ENCODE peak calls at places on chromosomes 5 and 9, in eight cellular contexts. F, S, Z, O, T, V, D and A are unnamed samples.

GRCh38 chr9:82152181-82152580 is 163.6 kb downstream of the SPATA31D1 start:
- DNase-seq in F (no peak), D (no peak), T (no peak), V (no peak), S (no peak), O (no peak), Z (no peak), A (no peak)

GRCh38 chr5:160298189-160298588 is 14.2 kb downstream of the CCNJL start:
- DNase-seq in O (no peak), Z (no peak), V (no peak), T (no peak), S (no peak), F (peak), D (no peak), A (no peak)

GRCh38 chr5:61587120-61587519 is 255.1 kb downstream of the ZSWIM6 start:
- DNase-seq in S (no peak), F (no peak), Z (no peak), T (no peak), O (no peak), D (no peak), V (no peak), A (no peak)

GRCh38 chr5:159104058-159104651 is 4.4 kb upstream of the EBF1 start:
- DNase-seq in O (peak), F (peak), Z (no peak), S (peak), V (no peak), D (no peak), T (no peak), A (no peak)

GRCh38 chr5:136457390-136458094 is 92.2 kb upstream of the TRPC7 start:
- DNase-seq in D (no peak), O (peak), F (no peak), V (no peak), S (no peak), Z (no peak), T (no peak), A (no peak)

GRCh38 chr5:169914766-169915165 is 65.5 kb downstream of the INSYN2B start:
- DNase-seq in F (peak), T (no peak), S (no peak), O (peak), Z (no peak), D (no peak), V (no peak), A (no peak)

GRCh38 chr5:63398346-63398745 is 563.9 kb downstream of the HTR1A start:
- DNase-seq in S (no peak), V (no peak), Z (no peak), F (no peak), T (no peak), O (no peak), D (no peak), A (no peak)

GRCh38 chr9:98502976-98503325 is 205.8 kb downstream of the GABBR2 start:
- DNase-seq in O (peak), S (no peak), D (no peak), Z (no peak), V (no peak), F (no peak), T (no peak), A (no peak)

GRCh38 chr5:170757182-170757601 is 26.3 kb upstream of the GABRP start:
- DNase-seq in V (no peak), T (no peak), O (no peak), F (no peak), S (peak), Z (no peak), D (no peak), A (no peak)

GRCh38 chr5:142006363-142007236 is 6.2 kb downstream of the GNPDA1 start:
- DNase-seq in Z (no peak), D (no peak), T (no peak), F (no peak), V (no peak), S (no peak), O (no peak), A (no peak)

GRCh38 chr5:146076028-146076427 is 29.3 kb downstream of the PLAC8L1 start:
- DNase-seq in V (peak), O (no peak), T (no peak), S (no peak), D (no peak), F (no peak), Z (no peak), A (no peak)

GRCh38 chr5:115470921-115471320 is 73.7 kb downstream of the FEM1C start:
- DNase-seq in S (no peak), D (no peak), O (no peak), Z (no peak), T (no peak), V (no peak), F (no peak), A (no peak)

GRCh38 chr5:175836741-175837729 is 34.3 kb upstream of the CPLX2 start:
- DNase-seq in V (no peak), Z (no peak), S (no peak), F (no peak), T (no peak), D (no peak), O (no peak), A (no peak)

GRCh38 chr5:71882826-71883744 is 164.0 kb downstream of the CARTPT start:
- DNase-seq in O (no peak), S (no peak), F (no peak), D (no peak), V (no peak), Z (no peak), T (peak), A (no peak)

GRCh38 chr5:178404987-178405386 is 172.4 kb upstream of the PHYKPL start:
- DNase-seq in V (no peak), D (no peak), F (no peak), O (no peak), S (no peak), T (no peak), Z (no peak), A (no peak)

GRCh38 chr9:113485761-113486115 is 22.2 kb downstream of the RGS3 start:
- DNase-seq in Z (no peak), V (no peak), S (no peak), O (no peak), T (no peak), D (no peak), F (peak), A (no peak)

GRCh38 chr5:137954131-137954879 is 65.0 kb downstream of the PKD2L2 start:
- DNase-seq in Z (no peak), O (peak), S (peak), T (peak), D (no peak), V (peak), F (no peak), A (no peak)

GRCh38 chr9:107020040-107020530 is 157.1 kb downstream of the ZNF462 start:
- DNase-seq in D (no peak), F (no peak), O (no peak), T (peak), S (no peak), V (no peak), Z (no peak), A (no peak)

GRCh38 chr5:82360043-82360442 is 81.9 kb upstream of the RPS23 start:
- DNase-seq in Z (no peak), V (no peak), O (no peak), D (no peak), S (no peak), F (no peak), T (no peak), A (no peak)

GRCh38 chr5:112401924-112402323 is 17.2 kb downstream of the EPB41L4A start:
- DNase-seq in Z (no peak), D (no peak), S (no peak), F (no peak), T (no peak), V (no peak), O (no peak), A (no peak)

GRCh38 chr5:168291281-168291960 is at the start of gene WWC1:
- DNase-seq in T (peak), Z (no peak), V (peak), S (peak), F (no peak), D (peak), O (peak), A (peak)

GRCh38 chr9:134694714-134695113 is 53.1 kb downstream of the COL5A1 start:
- DNase-seq in D (no peak), S (no peak), V (no peak), F (no peak), O (no peak), T (no peak), Z (no peak), A (no peak)

GRCh38 chr5:107466233-107466769 is 204.4 kb downstream of the EFNA5 start:
- DNase-seq in D (no peak), T (peak), S (peak), V (no peak), Z (no peak), O (no peak), F (no peak), A (no peak)

GRCh38 chr5:43036856-43037711 is 3.0 kb downstream of the ANXA2R start:
- DNase-seq in D (no peak), S (no peak), T (no peak), O (no peak), V (peak), Z (no peak), F (peak), A (no peak)

GRCh38 chr5:174504266-174504726 is 220.1 kb upstream of the MSX2 start:
- DNase-seq in V (no peak), T (peak), D (no peak), O (no peak), F (no peak), Z (no peak), S (no peak), A (no peak)

GRCh38 chr5:139812323-139812722 is 16.7 kb downstream of the PSD2 start:
- DNase-seq in S (no peak), V (no peak), O (no peak), Z (no peak), D (no peak), F (no peak), T (no peak), A (no peak)

GRCh38 chr5:32202394-32202793 is 28.3 kb upstream of the GOLPH3 start:
- DNase-seq in T (no peak), D (no peak), O (no peak), V (no peak), S (no peak), F (no peak), Z (no peak), A (no peak)

GRCh38 chr5:130978475-130978874 is 186.6 kb downstream of the HINT1 start:
- DNase-seq in S (no peak), Z (no peak), D (no peak), F (no peak), T (no peak), V (no peak), O (no peak), A (no peak)

GRCh38 chr5:172491481-172491880 is 37.2 kb upstream of the SH3PXD2B start:
- DNase-seq in Z (no peak), D (no peak), V (peak), F (peak), O (no peak), T (no peak), S (no peak), A (no peak)

GRCh38 chr5:128665747-128666355 is 127.8 kb upstream of the FBN2 start:
- DNase-seq in O (no peak), T (no peak), V (no peak), D (no peak), F (no peak), S (no peak), Z (no peak), A (no peak)

DNA sequence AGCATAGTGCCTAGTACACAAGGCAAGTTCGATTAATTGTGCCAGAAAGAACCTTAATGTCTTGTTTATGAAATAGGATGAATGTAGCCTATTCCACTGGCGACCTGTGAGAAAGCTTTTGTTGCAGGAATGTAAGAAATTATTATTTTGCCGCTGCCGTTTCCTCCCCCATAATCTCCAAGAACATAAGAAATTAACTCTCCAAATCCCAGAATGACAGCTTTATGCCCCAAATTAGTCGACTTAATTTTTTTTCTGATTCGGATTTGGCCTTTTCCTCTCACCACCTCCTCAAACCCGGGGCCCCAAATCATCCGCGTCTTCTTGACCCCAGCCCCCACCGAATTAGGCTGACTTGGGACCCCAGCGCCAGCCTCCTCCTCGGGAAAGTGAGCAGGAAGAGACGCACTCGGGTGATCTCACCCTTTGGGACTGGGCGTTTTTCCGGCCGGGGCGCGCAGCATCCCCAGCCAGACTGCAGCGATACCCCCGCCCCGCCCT is 685 bp upstream of the SPTAN1 start:
- DNase-seq in F (no peak), S (no peak), V (no peak), Z (no peak), O (peak), T (no peak), D (no peak), A (no peak)
- TF ChIP-seq POLR2A in F (no peak), S (no peak), V (no peak), Z (peak), O (peak), T (no peak), D (peak), A (no peak)

GRCh38 chr9:32385885-32386283 is 1.4 kb downstream of the ACO1 start:
- DNase-seq in Z (no peak), S (no peak), V (no peak), O (no peak), T (no peak), F (no peak), D (no peak), A (no peak)

GRCh38 chr9:32382582-32383320 is 1.7 kb upstream of the ACO1 start:
- DNase-seq in O (no peak), D (no peak), S (no peak), Z (no peak), F (no peak), T (no peak), V (no peak), A (no peak)

GRCh38 chr9:32384002-32384363 is 460 bp upstream of the ACO1 start:
- DNase-seq in O (no peak), V (no peak), F (no peak), S (no peak), D (no peak), Z (no peak), T (no peak), A (no peak)

GRCh38 chr9:32385135-32385884 is 867 bp downstream of the ACO1 start:
- DNase-seq in S (peak), D (no peak), Z (no peak), O (no peak), T (no peak), V (no peak), F (no peak), A (no peak)

DNA sequence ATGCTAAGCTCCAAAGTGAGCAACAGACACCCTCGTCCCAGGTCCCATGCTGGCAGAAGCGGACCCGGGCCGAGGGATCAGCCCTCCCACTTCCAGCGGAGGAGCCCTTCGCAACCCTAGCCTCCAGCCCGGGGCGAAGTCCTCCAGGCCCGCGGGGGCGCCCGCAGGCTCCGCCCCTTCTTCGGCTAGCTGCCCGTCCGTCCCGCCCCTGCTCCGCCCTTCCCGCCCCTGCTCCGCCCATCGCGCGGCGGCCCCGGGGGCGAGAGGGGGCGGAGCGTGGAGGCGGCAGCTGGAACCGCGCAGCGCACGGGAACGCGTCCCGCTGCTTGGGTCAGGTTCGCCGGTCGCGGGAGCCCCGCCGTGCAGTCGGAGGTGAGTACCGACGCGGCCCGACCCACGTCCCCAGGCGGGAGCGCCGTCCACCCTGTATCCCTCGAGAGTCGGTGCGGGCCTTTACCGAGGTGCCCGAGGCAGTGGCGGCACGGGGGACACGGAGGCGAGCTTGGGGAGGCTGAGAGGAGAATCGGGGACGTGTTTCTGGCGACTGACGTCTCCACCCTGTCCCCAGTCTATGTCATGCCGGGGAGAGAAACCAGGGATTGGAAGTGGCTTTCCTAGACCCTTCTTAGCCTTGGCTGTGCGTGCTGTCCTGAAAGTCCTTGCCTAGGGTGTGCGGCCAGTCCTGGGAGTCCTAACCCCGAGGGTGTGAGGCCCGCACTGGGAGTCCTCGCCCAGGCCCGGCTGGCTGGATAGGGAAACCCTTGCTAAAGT is at the start of gene ACO1:
- DNase-seq in O (peak), S (peak), T (peak), V (peak), D (peak), Z (peak), F (peak), A (peak)
- TF ChIP-seq POLR2A in O (peak), S (peak), T (peak), V (peak), D (peak), Z (peak), F (no peak), A (no peak)

DNA sequence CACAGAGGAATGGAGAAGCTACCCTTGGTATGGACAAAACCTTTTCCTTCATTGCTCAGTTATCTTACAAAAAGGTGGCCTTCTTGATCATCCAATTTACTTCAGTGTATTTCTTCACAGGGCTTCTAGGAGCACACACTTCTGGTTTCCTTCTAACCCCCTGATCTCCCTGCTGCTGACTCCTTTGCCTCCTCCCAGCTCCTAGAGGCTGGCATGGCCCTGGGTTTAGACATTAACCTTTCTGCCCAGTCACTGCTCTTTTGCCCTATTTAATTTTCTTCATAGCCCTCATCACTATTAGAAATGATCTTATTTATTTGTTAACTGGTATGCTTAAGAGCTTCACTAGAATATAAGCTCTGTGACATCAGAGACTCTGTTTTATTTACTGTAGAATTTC is 63.2 kb downstream of the ANKRD55 start:
- DNase-seq in S (no peak), D (no peak), Z (no peak), O (no peak), F (no peak), T (no peak), V (no peak), A (no peak)
- TF ChIP-seq POLR2A in S (no peak), D (no peak), Z (no peak), O (no peak), F (no peak), T (no peak), V (no peak), A (no peak)

GRCh38 chr5:114362197-114362976 is 517 bp downstream of the KCNN2 start:
- DNase-seq in D (no peak), V (no peak), S (peak), T (no peak), Z (no peak), O (peak), F (no peak), A (peak)

GRCh38 chr5:114362977-114363721 is 1.3 kb downstream of the KCNN2 start:
- DNase-seq in F (no peak), D (no peak), S (no peak), O (peak), Z (no peak), T (no peak), V (no peak), A (no peak)

GRCh38 chr5:114360816-114361723 is 800 bp upstream of the KCNN2 start:
- DNase-seq in S (peak), V (no peak), D (no peak), O (peak), F (peak), T (no peak), Z (no peak), A (peak)

GRCh38 chr5:114360362-114360761 is 1.5 kb upstream of the KCNN2 start:
- DNase-seq in F (no peak), S (no peak), Z (no peak), T (no peak), V (no peak), D (no peak), O (no peak), A (no peak)

GRCh38 chr5:114361724-114362196 is at the start of gene KCNN2:
- DNase-seq in S (peak), T (no peak), Z (no peak), V (peak), F (peak), O (peak), D (no peak), A (peak)
- TF ChIP-seq POLR2A in S (no peak), T (no peak), Z (no peak), V (no peak), F (no peak), O (no peak), D (no peak), A (no peak)

GRCh38 chr5:116574682-116575634 is at the start of gene SEMA6A:
- DNase-seq in F (peak), D (peak), O (peak), Z (peak), S (peak), T (peak), V (peak), A (peak)
- TF ChIP-seq POLR2A in F (no peak), D (peak), O (peak), Z (peak), S (no peak), T (no peak), V (peak), A (no peak)

GRCh38 chr5:39017504-39017903 is 56.7 kb downstream of the RICTOR start:
- DNase-seq in T (no peak), F (no peak), D (no peak), V (no peak), Z (no peak), O (no peak), S (no peak), A (no peak)

GRCh38 chr5:39022151-39022550 is 52.0 kb downstream of the RICTOR start:
- DNase-seq in F (no peak), V (no peak), T (no peak), Z (no peak), S (no peak), D (no peak), O (no peak), A (no peak)

GRCh38 chr5:39019231-39019630 is 55.0 kb downstream of the RICTOR start:
- DNase-seq in F (no peak), O (no peak), Z (no peak), V (no peak), S (no peak), T (no peak), D (no peak), A (no peak)

GRCh38 chr5:39021413-39021812 is 52.8 kb downstream of the RICTOR start:
- DNase-seq in T (no peak), V (no peak), Z (no peak), O (no peak), S (no peak), F (no peak), D (no peak), A (no peak)

GRCh38 chr5:39020465-39020864 is 53.7 kb downstream of the RICTOR start:
- DNase-seq in T (no peak), Z (no peak), F (no peak), V (no peak), D (no peak), S (no peak), O (no peak), A (no peak)
- TF ChIP-seq POLR2A in T (no peak), Z (no peak), F (no peak), V (no peak), D (no peak), S (no peak), O (no peak), A (no peak)